ENCODE peak calls at places on chromosomes 5 and 9, in nine cellular contexts. J, P, Z, R, M, V, G, K and H are unnamed samples.

GRCh38 chr9:89747589-89747988 is 142.8 kb downstream of the GADD45G start:
- DNase-seq in M (no peak), P (no peak), K (no peak), V (no peak), G (no peak), R (peak), Z (no peak), J (no peak), H (no peak)

GRCh38 chr5:84494453-84494852 is 109.8 kb upstream of the EDIL3 start:
- DNase-seq in G (peak), M (peak), P (no peak), K (no peak), J (no peak), Z (peak), R (no peak), V (peak), H (peak)

GRCh38 chr9:86341007-86341491 is 13.2 kb downstream of the TUT7 start:
- DNase-seq in J (peak), P (no peak), R (no peak), G (peak), Z (no peak), M (peak), K (no peak), V (peak), H (no peak)

GRCh38 chr5:55051357-55051756 is 27.3 kb downstream of the GZMK start:
- DNase-seq in R (no peak), Z (no peak), J (no peak), M (no peak), P (no peak), V (no peak), K (no peak), G (no peak), H (no peak)

GRCh38 chr9:16888594-16888993 is 18.1 kb upstream of the BNC2 start:
- DNase-seq in G (no peak), P (no peak), M (no peak), J (no peak), K (no peak), Z (no peak), V (no peak), R (no peak), H (no peak)

GRCh38 chr9:81069923-81070322 is 619.4 kb downstream of the TLE1 start:
- DNase-seq in P (no peak), G (no peak), V (no peak), M (peak), K (no peak), R (no peak), Z (peak), J (no peak), H (peak)

GRCh38 chr9:73667749-73668148 is 516.1 kb downstream of the ANXA1 start:
- DNase-seq in K (no peak), J (peak), M (peak), G (no peak), V (peak), R (no peak), P (no peak), Z (no peak), H (no peak)

GRCh38 chr5:55546991-55547390 is 12.2 kb upstream of the PLPP1 start:
- DNase-seq in K (no peak), R (no peak), J (peak), M (no peak), P (no peak), V (no peak), G (no peak), Z (no peak), H (no peak)

GRCh38 chr5:68432682-68433081 is 217.1 kb downstream of the PIK3R1 start:
- DNase-seq in P (no peak), K (no peak), G (no peak), M (no peak), Z (no peak), R (no peak), V (no peak), J (peak), H (no peak)

GRCh38 chr5:41650131-41650530 is 139.7 kb upstream of the PLCXD3 start:
- DNase-seq in G (no peak), Z (no peak), M (no peak), V (no peak), J (no peak), P (no peak), R (no peak), K (no peak), H (no peak)

GRCh38 chr5:167573274-167574127 is 717.9 kb upstream of the WWC1 start:
- DNase-seq in K (no peak), M (peak), G (peak), P (no peak), J (no peak), V (peak), Z (peak), R (no peak), H (peak)

GRCh38 chr9:5435912-5436311 is 1.8 kb downstream of the PLGRKT start:
- DNase-seq in M (peak), G (no peak), R (no peak), V (no peak), Z (no peak), J (no peak), K (no peak), P (no peak), H (no peak)

GRCh38 chr5:154648706-154649105 is 106.5 kb upstream of the LARP1 start:
- DNase-seq in G (peak), P (no peak), Z (no peak), R (no peak), M (no peak), K (no peak), J (no peak), V (peak), H (peak)

GRCh38 chr9:129838707-129839259 is 3.5 kb downstream of the USP20 start:
- DNase-seq in K (no peak), J (no peak), Z (peak), M (peak), P (no peak), R (no peak), V (peak), G (peak), H (peak)

GRCh38 chr9:127974002-127974768 is 6.6 kb downstream of the EEIG1 start:
- DNase-seq in K (no peak), R (no peak), G (no peak), P (no peak), M (no peak), Z (no peak), J (no peak), V (no peak), H (no peak)

GRCh38 chr5:91383956-91384300 is 811 bp upstream of the ARRDC3 start:
- DNase-seq in K (no peak), M (peak), J (peak), R (peak), V (no peak), G (no peak), Z (no peak), P (no peak), H (peak)

GRCh38 chr5:167812871-167813270 is 478.6 kb upstream of the WWC1 start:
- DNase-seq in Z (no peak), P (no peak), J (no peak), G (no peak), R (no peak), V (no peak), M (no peak), K (no peak), H (no peak)

GRCh38 chr5:130109152-130109551 is 204.9 kb downstream of the CHSY3 start:
- DNase-seq in V (peak), P (no peak), K (no peak), Z (peak), J (peak), M (peak), R (no peak), G (peak), H (peak)

GRCh38 chr9:37100317-37100716 is 20.1 kb upstream of the ZCCHC7 start:
- DNase-seq in P (no peak), V (no peak), M (peak), Z (no peak), G (no peak), J (no peak), K (no peak), R (no peak), H (no peak)

GRCh38 chr9:87706066-87706739 is 19.7 kb upstream of the CTSL start:
- DNase-seq in K (no peak), M (no peak), V (no peak), R (no peak), J (no peak), P (no peak), G (no peak), Z (no peak), H (no peak)

GRCh38 chr9:77783518-77783917 is 135.4 kb upstream of the GNA14 start:
- DNase-seq in J (no peak), K (no peak), M (no peak), R (no peak), Z (no peak), P (no peak), G (peak), V (no peak), H (peak)

GRCh38 chr9:109971226-109971625 is 191.2 kb downstream of the PALM2AKAP2 start:
- DNase-seq in G (no peak), K (no peak), Z (no peak), V (no peak), M (no peak), R (no peak), J (no peak), P (no peak), H (no peak)

GRCh38 chr5:76385540-76385939 is 17.5 kb upstream of the IQGAP2 start:
- DNase-seq in P (no peak), K (peak), J (no peak), V (no peak), M (no peak), R (no peak), G (no peak), Z (no peak), H (no peak)
- TF ChIP-seq CTCF in P (no peak), K (no peak), J (no peak), V (no peak), M (no peak), R (no peak), G (no peak), Z (no peak), H (no peak)

GRCh38 chr5:57315941-57316340 is 142.1 kb downstream of the GPBP1 start:
- DNase-seq in P (no peak), K (no peak), J (no peak), R (no peak), Z (no peak), G (no peak), M (no peak), V (no peak), H (no peak)

GRCh38 chr5:57313716-57314115 is 139.9 kb downstream of the GPBP1 start:
- DNase-seq in M (no peak), Z (no peak), J (no peak), K (no peak), V (no peak), R (no peak), P (no peak), G (no peak), H (peak)

GRCh38 chr5:57307516-57307915 is 133.7 kb downstream of the GPBP1 start:
- DNase-seq in G (no peak), V (no peak), K (no peak), J (no peak), P (no peak), Z (peak), M (peak), R (no peak), H (peak)

GRCh38 chr5:57311251-57311650 is 137.4 kb downstream of the GPBP1 start:
- DNase-seq in M (peak), P (no peak), V (no peak), R (no peak), J (no peak), K (no peak), Z (no peak), G (no peak), H (no peak)

GRCh38 chr5:57311921-57312320 is 138.1 kb downstream of the GPBP1 start:
- DNase-seq in M (no peak), G (no peak), J (no peak), K (no peak), R (no peak), P (no peak), V (no peak), Z (no peak), H (no peak)
- H3K4me3 ChIP-seq in M (no peak), G (no peak), J (no peak), K (no peak), R (no peak), P (no peak), V (no peak), Z (no peak), H (no peak)

DNA sequence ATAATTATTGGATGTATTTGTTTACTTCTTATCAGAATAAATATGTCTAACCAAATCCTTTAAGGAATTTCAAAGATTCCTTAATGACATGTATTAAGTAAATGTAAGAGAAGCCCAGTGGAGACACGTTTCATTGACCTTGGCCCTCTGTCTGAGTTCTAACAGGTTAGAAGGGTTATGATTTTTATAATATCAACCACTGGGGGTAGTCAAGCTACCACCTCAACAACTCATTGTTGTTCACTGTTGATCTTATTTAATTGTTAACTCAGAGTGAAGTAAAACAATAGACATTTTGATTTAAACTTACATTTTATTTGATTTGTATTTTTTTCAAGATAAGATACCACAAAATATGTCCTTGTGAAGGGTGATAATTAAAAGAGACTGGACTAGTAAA is 499.2 kb upstream of the COX7C start:
- DNase-seq in R (no peak), P (no peak), J (peak), K (no peak), M (no peak), V (no peak), Z (no peak), G (no peak), H (no peak)
- TF ChIP-seq CTCF in R (no peak), P (no peak), J (peak), K (no peak), M (no peak), V (no peak), Z (no peak), G (no peak), H (no peak)

GRCh38 chr9:134442087-134442470 is 115.8 kb downstream of the RXRA start:
- DNase-seq in Z (peak), J (no peak), P (no peak), K (peak), G (peak), R (no peak), M (peak), V (peak), H (no peak)

GRCh38 chr9:134445000-134445399 is 118.7 kb downstream of the RXRA start:
- DNase-seq in G (no peak), J (no peak), V (no peak), K (no peak), Z (no peak), P (no peak), R (no peak), M (no peak), H (no peak)

GRCh38 chr9:134442486-134443168 is 116.4 kb downstream of the RXRA start:
- DNase-seq in R (no peak), G (peak), M (peak), P (no peak), K (no peak), J (no peak), Z (peak), V (peak), H (peak)

GRCh38 chr9:134443169-134444039 is 117.1 kb downstream of the RXRA start:
- DNase-seq in R (peak), K (peak), G (peak), J (peak), V (peak), M (peak), Z (peak), P (peak), H (peak)

GRCh38 chr9:134444040-134444315 is 117.7 kb downstream of the RXRA start:
- DNase-seq in P (no peak), M (no peak), Z (no peak), V (no peak), G (no peak), J (no peak), K (no peak), R (no peak), H (no peak)
- H3K4me3 ChIP-seq in P (no peak), M (no peak), Z (no peak), V (no peak), G (no peak), J (no peak), K (no peak), R (no peak), H (no peak)

DNA sequence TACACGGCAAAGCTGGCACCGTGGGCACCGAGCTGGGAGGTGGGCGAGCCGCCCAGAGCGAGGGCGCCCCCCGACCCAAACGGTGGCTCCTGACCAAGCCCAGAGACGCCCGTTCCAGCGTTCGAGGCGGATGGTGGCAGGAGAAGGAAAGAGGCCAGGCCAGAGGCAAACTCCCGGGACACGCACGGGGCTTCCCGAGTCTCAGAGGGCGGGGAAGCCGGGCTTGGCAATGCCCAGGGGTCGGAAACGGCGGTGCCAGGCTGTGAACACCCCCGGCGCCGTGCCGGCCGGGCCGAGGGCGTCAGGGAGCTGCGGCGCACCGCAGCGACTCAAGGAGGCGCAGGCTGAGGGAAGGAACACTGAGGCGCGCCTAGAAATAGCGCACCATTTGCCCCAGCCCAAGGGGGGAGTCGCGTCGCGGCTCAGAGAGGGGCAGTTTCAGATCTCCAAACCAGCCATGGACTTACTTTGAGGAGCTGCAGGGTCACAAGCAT is 397 bp downstream of the SPRY4 start:
- DNase-seq in K (no peak), G (no peak), R (peak), J (no peak), P (peak), M (no peak), V (peak), Z (no peak), H (no peak)
- TF ChIP-seq CTCF in K (no peak), G (peak), R (peak), J (no peak), P (peak), M (peak), V (no peak), Z (peak), H (peak)